ENCODE peak calls at places on chromosomes 6 and 20, in five cellular contexts. G is CD8-positive, alpha-beta T cell; Y is GM12878; H is astrocyte of the cerebellum; S is AG09309. Q is an unnamed sample.

GRCh38 chr6:24658573-24659511 is 7.9 kb downstream of the TDP2 start:
- DNase-seq in S (peak), Y (no peak), G (no peak), H (no peak), Q (no peak)

GRCh38 chr20:62651285-62652021 is 9.2 kb downstream of the SLCO4A1 start:
- DNase-seq in Y (peak), G (peak), H (no peak), S (no peak), Q (no peak)

GRCh38 chr6:99297006-99297405 is 52.5 kb downstream of the FAXC start:
- DNase-seq in S (no peak), Y (no peak), H (no peak), G (no peak), Q (no peak)

GRCh38 chr6:136070815-136071214 is 179.3 kb downstream of the MTFR2 start:
- DNase-seq in Y (no peak), H (peak), G (no peak), S (no peak), Q (no peak)

GRCh38 chr6:5085638-5086293 is 625 bp downstream of the PPP1R3G start:
- DNase-seq in Y (no peak), H (no peak), G (no peak), S (no peak), Q (no peak)

GRCh38 chr6:125375841-125376240 is 74.1 kb upstream of the HDDC2 start:
- DNase-seq in G (no peak), S (peak), H (no peak), Y (no peak), Q (no peak)

GRCh38 chr6:137926985-137927384 is 59.9 kb downstream of the TNFAIP3 start:
- DNase-seq in G (no peak), H (no peak), Y (no peak), S (no peak), Q (no peak)

GRCh38 chr6:124069230-124069815 is 265.7 kb downstream of the NKAIN2 start:
- DNase-seq in G (no peak), Y (no peak), H (no peak), S (no peak), Q (no peak)

GRCh38 chr20:56257604-56258003 is 9.1 kb downstream of the MC3R start:
- DNase-seq in S (no peak), G (no peak), H (no peak), Y (no peak), Q (no peak)

GRCh38 chr6:140052757-140053729 is 678.6 kb upstream of the CITED2 start:
- DNase-seq in G (no peak), H (no peak), Y (no peak), S (no peak), Q (no peak)

GRCh38 chr6:110232456-110232855 is 52.2 kb downstream of the CDC40 start:
- DNase-seq in Y (no peak), S (peak), G (no peak), H (no peak), Q (no peak)

GRCh38 chr6:1611322-1611571 is 1.5 kb downstream of the FOXC1 start:
- DNase-seq in Y (no peak), G (no peak), S (no peak), H (no peak), Q (no peak)

GRCh38 chr6:4879724-4880372 is 103.6 kb downstream of the CDYL start:
- DNase-seq in Y (peak), G (no peak), S (no peak), H (no peak), Q (no peak)

GRCh38 chr6:132400641-132401119 is 595 bp downstream of the MOXD1 start:
- DNase-seq in S (no peak), Y (no peak), G (no peak), H (no peak), Q (no peak)

GRCh38 chr20:48275325-48275724 is 490.0 kb upstream of the SULF2 start:
- DNase-seq in Y (no peak), H (no peak), S (no peak), G (no peak), Q (no peak)

GRCh38 chr6:30520480-30520992 is 31.2 kb downstream of the HLA-E start:
- DNase-seq in G (no peak), Y (no peak), S (no peak), H (no peak), Q (no peak)

GRCh38 chr20:29299811-29300578 is 1957.5 kb upstream of the DEFB115 start:
- DNase-seq in Y (no peak), G (no peak), S (no peak), H (no peak), Q (no peak)

GRCh38 chr20:32539817-32540675 is 45.1 kb downstream of the NOL4L start:
- DNase-seq in H (no peak), Y (no peak), S (no peak), G (peak), Q (no peak)
- TF ChIP-seq CTCF in H (no peak), Y (no peak), S (no peak), G (no peak), Q (no peak)

GRCh38 chr6:111980979-111981378 is 72.9 kb upstream of the CCN6 start:
- DNase-seq in Y (no peak), S (no peak), G (no peak), H (no peak), Q (no peak)

GRCh38 chr6:111981441-111981840 is 72.5 kb upstream of the CCN6 start:
- DNase-seq in Y (no peak), G (no peak), S (no peak), H (no peak), Q (no peak)

GRCh38 chr6:111984081-111984480 is 69.8 kb upstream of the CCN6 start:
- DNase-seq in G (no peak), H (no peak), Y (no peak), S (no peak), Q (no peak)

GRCh38 chr6:111983197-111983596 is 70.7 kb upstream of the CCN6 start:
- DNase-seq in Y (no peak), G (no peak), S (no peak), H (no peak), Q (no peak)

GRCh38 chr6:111982681-111983080 is 71.2 kb upstream of the CCN6 start:
- DNase-seq in Y (no peak), S (no peak), H (no peak), G (no peak), Q (no peak)
- H3K4me3 ChIP-seq in Y (no peak), S (no peak), H (no peak), G (no peak), Q (no peak)

DNA sequence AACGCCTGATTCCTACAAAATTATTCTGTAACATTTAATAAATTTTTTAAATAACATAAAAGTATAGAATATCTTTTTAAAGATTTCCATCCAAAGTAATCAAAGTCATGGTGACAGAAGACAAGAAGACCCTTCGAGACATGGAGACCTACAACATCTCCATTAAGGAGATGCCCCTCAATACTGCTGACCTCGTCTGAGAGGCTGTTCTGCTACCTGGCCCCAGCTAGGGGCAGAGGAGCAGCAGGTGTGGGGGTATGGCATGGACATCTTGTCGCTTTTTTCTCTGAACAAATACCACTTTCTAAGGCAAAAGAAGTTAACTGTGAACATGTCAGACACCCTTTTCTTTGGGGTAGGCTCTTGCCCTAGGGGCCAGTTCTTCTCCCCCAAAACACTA is 44.1 kb downstream of the BLOC1S5 start:
- DNase-seq in S (no peak), Y (no peak), H (no peak), G (no peak), Q (no peak)
- TF ChIP-seq CTCF in S (no peak), Y (no peak), H (no peak), G (no peak), Q (no peak)

GRCh38 chr6:166997348-166997747 is 1.8 kb upstream of the CEP43 start:
- DNase-seq in H (no peak), G (no peak), S (no peak), Y (no peak), Q (no peak)
- H3K4me3 ChIP-seq in H (peak), G (peak), S (peak), Y (peak), Q (peak)

GRCh38 chr20:37302981-37303380 is 13.5 kb downstream of the MANBAL start:
- DNase-seq in S (no peak), H (no peak), G (no peak), Y (no peak), Q (no peak)
- TF ChIP-seq CTCF in S (no peak), H (no peak), G (no peak), Y (no peak), Q (no peak)

GRCh38 chr6:134177753-134178229 is 125.4 kb upstream of the SLC2A12 start:
- DNase-seq in G (peak), S (peak), H (no peak), Y (no peak), Q (no peak)
- H3K4me3 ChIP-seq in G (peak), S (peak), H (peak), Y (peak), Q (peak)

Q was measured in retinal pigment epithelial cell.